ENCODE peak calls at places on chromosomes 11 and 22, in five cellular contexts. V, M, A, K and B are unnamed samples.

GRCh38 chr11:72352859-72353551 is 81.3 kb downstream of the CLPB start:
- DNase-seq in V (no peak), M (no peak), A (no peak), K (no peak), B (no peak)

GRCh38 chr11:2376751-2377451 is at the start of gene CD81:
- DNase-seq in V (peak; percentile 87), M (peak; percentile 61), A (no peak), K (peak; percentile 54), B (no peak)

GRCh38 chr11:129815596-129816461 is at the start of gene TMEM45B:
- DNase-seq in V (no peak), M (no peak), A (no peak), K (peak; percentile 61), B (peak; percentile 82)

GRCh38 chr22:49995413-49996191 is 17.0 kb downstream of the IL17REL start:
- DNase-seq in V (peak; percentile 73), M (no peak), A (no peak), K (no peak), B (peak; percentile 6)

GRCh38 chr11:95432714-95433503 is 201.9 kb upstream of the SESN3 start:
- DNase-seq in V (no peak), M (no peak), A (no peak), K (no peak), B (no peak)

GRCh38 chr11:13343067-13343466 is 65.5 kb downstream of the BMAL1 start:
- DNase-seq in V (no peak), M (no peak), A (no peak), K (no peak), B (no peak)

GRCh38 chr22:19798825-19799224 is 38.2 kb downstream of the TBX1 start:
- DNase-seq in V (no peak), M (no peak), A (no peak), K (no peak), B (no peak)

GRCh38 chr11:116736763-116737162 is 36.0 kb downstream of the BUD13 start:
- DNase-seq in V (no peak), M (no peak), A (no peak), K (no peak), B (no peak)

GRCh38 chr22:46646531-46647211 is 26.5 kb downstream of the GRAMD4 start:
- DNase-seq in V (no peak), M (no peak), A (no peak), K (peak; percentile 47), B (peak; percentile 73)

GRCh38 chr11:57203359-57203758 is 21.6 kb downstream of the LRRC55 start:
- DNase-seq in V (peak; percentile 82), M (no peak), A (no peak), K (no peak), B (peak; percentile 36)

GRCh38 chr11:43689167-43689566 is 8.6 kb downstream of the HSD17B12 start:
- DNase-seq in V (no peak), M (no peak), A (no peak), K (no peak), B (no peak)

GRCh38 chr22:44192098-44192810 is 11.5 kb downstream of the PARVG start:
- DNase-seq in V (no peak), M (peak; percentile 9), A (no peak), K (peak; percentile 18), B (no peak)

GRCh38 chr11:91326280-91326679 is 898.3 kb upstream of the FAT3 start:
- DNase-seq in V (no peak), M (no peak), A (no peak), K (no peak), B (no peak)

GRCh38 chr22:37406836-37407235 is 20.4 kb downstream of the ELFN2 start:
- DNase-seq in V (no peak), M (no peak), A (no peak), K (no peak), B (no peak)

GRCh38 chr11:118224512-118225180 is at the start of gene JAML:
- DNase-seq in V (no peak), M (peak; percentile 46), A (peak; percentile 33), K (no peak), B (peak; percentile 60)

GRCh38 chr22:24807284-24807950 is 1.4 kb downstream of the SGSM1 start:
- DNase-seq in V (peak; percentile 82), M (no peak), A (no peak), K (no peak), B (peak; percentile 17)

GRCh38 chr11:122556605-122557004 is 98.9 kb upstream of the UBASH3B start:
- DNase-seq in V (no peak), M (no peak), A (no peak), K (no peak), B (peak; percentile 8)